ENCODE peak calls at places on chromosome 1, in five cellular contexts. B is H7, R is PC-3, K is A673, S is left lung. O is an unnamed sample.
A peak's percentile ranks its signal among the peaks of the same experiment; 100 is the strongest.

GRCh38 chr1:216836316-216836715 is 113.1 kb upstream of the ESRRG start:
- DNase-seq in R (no peak), S (no peak), B (no peak), K (no peak), O (no peak)

GRCh38 chr1:44812822-44813543 is 4.7 kb downstream of the BTBD19 start:
- DNase-seq in K (no peak), B (peak; percentile 86), S (peak; percentile 84), R (no peak), O (no peak)

GRCh38 chr1:60978421-60979357 is 103.7 kb upstream of the NFIA start:
- DNase-seq in K (peak; percentile 70), R (peak; percentile 64), B (peak; percentile 62), S (no peak), O (no peak)

GRCh38 chr1:166271151-166271538 is 104.3 kb upstream of the FAM78B start:
- DNase-seq in K (no peak), B (no peak), R (no peak), S (no peak), O (no peak)

GRCh38 chr1:41892211-41892840 is 26.4 kb downstream of the HIVEP3 start:
- DNase-seq in K (no peak), R (no peak), S (no peak), B (no peak), O (no peak)

GRCh38 chr1:59026472-59026948 is 242.7 kb upstream of the JUN start:
- DNase-seq in B (no peak), K (no peak), S (no peak), R (peak; percentile 64), O (no peak)

GRCh38 chr1:59025201-59025600 is 241.4 kb upstream of the JUN start:
- DNase-seq in B (no peak), K (no peak), S (no peak), R (peak; percentile 37), O (no peak)

GRCh38 chr1:223708001-223708359 is 4.4 kb upstream of the CAPN2 start:
- DNase-seq in B (no peak), S (no peak), R (no peak), K (no peak), O (no peak)

GRCh38 chr1:188295157-188295556 is 1466.4 kb downstream of the PLA2G4A start:
- DNase-seq in R (no peak), K (no peak), B (no peak), S (no peak), O (no peak)

GRCh38 chr1:18652791-18653190 is 22.1 kb downstream of the PAX7 start:
- DNase-seq in K (no peak), S (no peak), B (no peak), R (no peak), O (no peak)

GRCh38 chr1:202161151-202162048 is 998 bp upstream of the PTPN7 start:
- DNase-seq in R (no peak), S (no peak), B (peak; percentile 61), K (no peak), O (no peak)
- H3K4me3 ChIP-seq in R (no peak overlapping the region), S (peak overlapping the region; percentile 51), B (no peak overlapping the region), K (no peak overlapping the region), O (peak overlapping the region; percentile 65)

GRCh38 chr1:159944623-159945455 is 574 bp downstream of the IGSF9 start:
- DNase-seq in S (no peak), K (no peak), B (peak; percentile 72), R (no peak), O (no peak)

GRCh38 chr1:159943908-159944622 is 1.3 kb downstream of the IGSF9 start:
- DNase-seq in B (peak; percentile 54), R (no peak), S (no peak), K (no peak), O (no peak)

GRCh38 chr1:159946242-159947187 is 1.1 kb upstream of the IGSF9 start:
- DNase-seq in R (no peak), K (no peak), B (no peak), S (no peak), O (no peak)

GRCh38 chr1:159947942-159948341 is 2.5 kb upstream of the IGSF9 start:
- DNase-seq in K (no peak), R (no peak), S (no peak), B (no peak), O (no peak)

GRCh38 chr1:159945483-159946241 is at the start of gene IGSF9:
- DNase-seq in K (peak; percentile 95), B (peak; percentile 98), R (peak; percentile 99), S (peak; percentile 86), O (peak; percentile 67)
- H3K4me3 ChIP-seq in K (peak within 1 kb of the TSS; percentile 53), B (peak within 1 kb of the TSS; percentile 73), R (peak within 1 kb of the TSS; percentile 84), S (peak within 1 kb of the TSS; percentile 42), O (peak within 1 kb of the TSS; percentile 31)

DNA sequence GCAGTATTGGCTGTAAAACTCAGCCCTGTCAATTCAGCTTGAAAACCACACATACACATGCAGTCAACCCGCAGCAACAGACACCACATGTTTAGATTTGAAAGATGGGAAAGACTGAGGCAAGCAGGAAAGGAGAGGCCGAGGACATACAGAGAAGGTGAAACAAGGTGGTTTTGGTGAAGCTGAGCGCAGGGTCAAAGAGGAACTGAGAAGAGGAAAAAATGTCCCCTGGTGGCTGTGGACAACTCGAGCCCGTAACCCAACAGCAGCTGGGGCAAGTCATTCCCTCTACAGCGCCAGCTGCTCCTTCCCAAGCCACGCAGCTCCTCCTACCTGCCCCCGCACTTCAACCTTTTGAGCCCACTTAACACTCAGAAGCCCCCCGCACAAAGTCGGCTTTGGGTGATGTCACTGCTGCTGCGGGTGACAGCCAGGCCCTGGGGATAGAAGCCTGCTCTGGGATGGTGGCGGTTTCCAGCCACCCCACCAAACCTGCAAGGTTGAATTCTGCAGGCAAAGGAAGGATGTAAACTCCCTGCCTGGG is 63.0 kb downstream of the KCNN3 start:
- DNase-seq in B (no peak), K (no peak), R (no peak), S (no peak), O (no peak)
- H3K4me3 ChIP-seq in B (no peak overlapping the region), K (no peak overlapping the region), R (no peak overlapping the region), S (no peak overlapping the region), O (no peak overlapping the region)

DNA sequence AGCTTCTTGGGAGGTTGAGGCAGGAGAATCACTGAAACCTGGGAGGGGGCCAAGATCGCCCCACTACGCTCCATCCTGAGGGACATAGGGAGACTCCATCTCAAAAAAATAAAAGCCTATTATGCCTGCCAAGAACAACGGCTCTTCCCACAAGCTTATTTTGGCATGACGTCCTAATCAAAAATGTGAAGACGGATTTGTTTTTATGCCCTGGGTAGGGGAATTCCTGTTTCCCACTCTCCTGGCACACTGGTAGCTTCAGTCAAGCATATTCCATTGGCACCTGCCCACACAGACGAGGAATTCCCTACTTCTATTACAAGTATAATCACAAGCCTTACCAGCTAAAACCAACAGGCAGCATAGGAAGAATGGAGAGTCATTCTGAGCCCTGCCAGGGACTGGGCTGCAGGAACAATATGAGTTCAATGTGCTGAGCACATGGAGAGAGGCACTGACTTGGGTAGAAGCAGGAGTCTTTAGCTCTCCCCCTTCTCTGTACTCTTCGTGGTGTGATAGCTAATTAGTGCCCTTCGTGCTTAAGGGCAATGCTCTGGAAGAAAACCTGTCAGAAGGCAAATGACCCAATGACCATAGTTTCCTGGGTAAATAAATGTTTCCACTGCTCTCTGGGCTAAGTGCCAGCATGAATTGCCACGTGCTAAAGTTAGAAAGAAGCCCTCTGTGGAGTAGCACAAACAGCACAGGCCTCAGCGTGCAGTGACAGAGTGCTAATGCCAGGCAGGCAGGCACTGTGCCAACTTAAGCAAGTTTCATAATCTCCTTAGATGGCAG is 16.8 kb downstream of the TNFSF4 start:
- DNase-seq in S (peak; percentile 67), K (peak; percentile 85), B (no peak), R (peak; percentile 86), O (no peak)
- H3K4me3 ChIP-seq in S (no peak overlapping the region), K (no peak overlapping the region), B (no peak overlapping the region), R (no peak overlapping the region), O (no peak overlapping the region)

GRCh38 chr1:101996830-101997485 is at the start of gene OLFM3:
- DNase-seq in B (peak; percentile 79), K (peak; percentile 94), R (no peak), S (peak; percentile 65), O (no peak)
- H3K4me3 ChIP-seq in B (peak within 1 kb of the TSS; percentile 43), K (peak within 1 kb of the TSS; percentile 74), R (no peak within 1 kb of the TSS), S (no peak within 1 kb of the TSS), O (no peak within 1 kb of the TSS)

DNA sequence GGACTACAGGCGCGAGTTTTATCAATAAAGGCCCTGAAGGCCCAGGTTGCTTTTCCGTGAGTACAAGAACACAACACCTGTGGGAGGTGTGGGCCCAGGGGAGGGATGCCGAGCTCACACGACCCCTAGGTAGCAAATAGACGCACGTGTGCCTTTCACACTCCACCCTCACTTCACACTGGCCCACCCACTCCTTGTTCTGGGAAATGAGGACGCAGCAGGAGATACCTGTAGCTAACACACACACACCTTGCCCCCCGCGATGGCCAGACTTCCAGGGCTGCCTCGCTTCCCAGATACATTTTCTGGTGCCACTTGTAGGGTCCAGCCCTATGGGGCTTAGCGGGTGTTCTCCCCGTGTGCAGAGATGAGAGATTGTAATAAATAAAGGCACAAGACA is 4.3 kb upstream of the CCDC27 start:
- DNase-seq in B (no peak), R (no peak), K (no peak), S (peak; percentile 38), O (no peak)
- H3K4me3 ChIP-seq in B (no peak overlapping the region), R (peak overlapping the region; percentile 87), K (peak overlapping the region; percentile 93), S (peak overlapping the region; percentile 78), O (peak overlapping the region; percentile 59)

GRCh38 chr1:226370144-226370923 is 37.6 kb downstream of the PARP1 start:
- DNase-seq in K (no peak), R (no peak), B (no peak), S (no peak), O (no peak)

GRCh38 chr1:226371866-226372490 is 35.9 kb downstream of the PARP1 start:
- DNase-seq in S (no peak), R (no peak), K (no peak), B (no peak), O (no peak)

GRCh38 chr1:226371049-226371694 is 36.7 kb downstream of the PARP1 start:
- DNase-seq in K (no peak), R (no peak), S (no peak), B (no peak), O (no peak)

GRCh38 chr1:226366290-226366689 is 41.6 kb downstream of the PARP1 start:
- DNase-seq in B (no peak), K (no peak), R (no peak), S (no peak), O (no peak)

DNA sequence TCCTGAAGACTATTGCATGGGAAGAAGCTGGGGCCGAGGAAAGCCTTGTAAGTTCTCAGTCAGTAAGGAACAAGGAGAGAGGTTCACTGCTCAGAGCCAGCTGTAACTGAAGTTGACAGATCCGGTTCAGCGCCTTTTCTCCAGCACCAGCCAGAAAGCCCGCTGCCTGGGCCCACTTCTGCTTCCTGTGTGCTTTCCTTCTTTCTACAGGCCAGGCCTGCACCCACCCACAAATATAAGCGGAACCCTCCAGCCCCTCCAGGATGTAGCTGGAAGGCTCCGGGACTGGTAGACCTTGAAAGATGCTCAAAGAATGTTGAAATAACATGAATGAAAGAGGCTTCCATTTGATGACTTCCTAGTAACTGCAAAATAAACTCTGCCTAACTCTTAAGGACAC is 38.8 kb downstream of the PARP1 start:
- DNase-seq in B (no peak), S (no peak), K (no peak), R (no peak), O (no peak)
- H3K4me3 ChIP-seq in B (no peak overlapping the region), S (no peak overlapping the region), K (no peak overlapping the region), R (no peak overlapping the region), O (no peak overlapping the region)

DNA sequence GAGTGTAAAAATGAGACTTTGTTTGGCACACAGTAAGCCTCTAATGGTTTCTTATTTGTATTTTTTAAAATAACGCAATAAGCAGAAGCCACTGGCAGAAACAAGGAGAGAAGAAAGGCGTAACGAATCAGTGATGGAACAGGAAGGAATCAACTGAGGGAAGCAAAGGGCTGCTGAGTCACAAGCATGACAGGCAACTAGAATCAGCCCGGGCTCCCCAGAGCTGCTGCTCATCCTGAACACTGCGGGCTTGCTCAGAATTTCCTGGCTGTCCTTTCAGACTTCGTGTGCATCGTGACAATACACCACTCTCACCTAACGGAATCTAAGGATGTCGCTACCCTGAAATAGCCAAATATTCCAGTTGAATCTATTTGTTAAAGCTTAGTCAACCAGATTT is 20.7 kb upstream of the RGS2 start:
- DNase-seq in R (peak; percentile 64), S (no peak), B (no peak), K (peak; percentile 92), O (no peak)
- H3K4me3 ChIP-seq in R (peak overlapping the region; percentile 31), S (no peak overlapping the region), B (no peak overlapping the region), K (no peak overlapping the region), O (no peak overlapping the region)